ENCODE peak calls at places on chromosomes 6 and 20, in five cellular contexts. T is endothelial cell, E is heart left ventricle, U is right lobe of liver, V is neural progenitor cell. X is an unnamed sample.

GRCh38 chr6:85675030-85675819 is 32.5 kb upstream of the SYNCRIP start:
- DNase-seq in T (no peak), U (no peak), E (no peak), V (peak; percentile 39), X (no peak)

GRCh38 chr20:48153105-48153504 is 367.8 kb upstream of the SULF2 start:
- DNase-seq in T (no peak), V (no peak), U (no peak), E (no peak), X (no peak)

GRCh38 chr20:46062621-46063020 is 27.1 kb downstream of the NCOA5 start:
- DNase-seq in T (no peak), E (no peak), V (no peak), U (no peak), X (no peak)

GRCh38 chr6:29019629-29020028 is 14.5 kb upstream of the ZNF311 start:
- DNase-seq in V (no peak), T (no peak), E (no peak), U (no peak), X (no peak)

GRCh38 chr6:30889921-30890645 is 5.8 kb downstream of the DDR1 start:
- DNase-seq in T (no peak), U (peak; percentile 45), E (no peak), V (no peak), X (no peak)

GRCh38 chr20:3646067-3646440 is 17.1 kb downstream of the GFRA4 start:
- DNase-seq in E (no peak), U (no peak), T (no peak), V (no peak), X (no peak)

GRCh38 chr20:56391596-56392281 is at the start of gene AURKA:
- DNase-seq in E (no peak), U (no peak), T (no peak), V (no peak), X (no peak)

GRCh38 chr20:33846291-33846916 is 35.3 kb downstream of the CHMP4B start:
- DNase-seq in V (no peak), T (no peak), E (peak; percentile 54), U (no peak), X (no peak)

GRCh38 chr6:113182370-113183141 is 674.6 kb upstream of the MARCKS start:
- DNase-seq in E (no peak), U (no peak), V (no peak), T (no peak), X (no peak)

GRCh38 chr20:61251529-61252393 is at the start of gene CDH4:
- DNase-seq in V (peak; percentile 84), T (peak; percentile 20), U (no peak), E (no peak), X (no peak)

GRCh38 chr6:130513770-130514169 is 148.0 kb downstream of the TMEM200A start:
- DNase-seq in U (no peak), E (no peak), V (no peak), T (no peak), X (no peak)

GRCh38 chr20:2745936-2746635 is 53.5 kb downstream of the EBF4 start:
- DNase-seq in T (no peak), E (no peak), U (no peak), V (no peak), X (no peak)

GRCh38 chr20:48787861-48788375 is 39.9 kb downstream of the PREX1 start:
- DNase-seq in U (no peak), V (no peak), E (no peak), T (no peak), X (peak; percentile 60)

GRCh38 chr6:160133441-160134336 is 12.1 kb downstream of the SLC22A1 start:
- DNase-seq in U (no peak), V (no peak), T (no peak), E (no peak), X (no peak)

GRCh38 chr6:135438907-135439535 is 58.5 kb downstream of the AHI1 start:
- DNase-seq in T (no peak), V (peak; percentile 12), U (no peak), E (no peak), X (no peak)

GRCh38 chr20:48983423-48984400 is 62.2 kb downstream of the ARFGEF2 start:
- DNase-seq in T (no peak), V (no peak), E (peak; percentile 37), U (no peak), X (no peak)

GRCh38 chr6:31143148-31143547 is 4.3 kb upstream of the PSORS1C2 start:
- DNase-seq in U (no peak), V (peak; percentile 70), E (peak; percentile 75), T (peak; percentile 23), X (no peak)

GRCh38 chr20:11981366-11981947 is 63.8 kb downstream of the BTBD3 start:
- DNase-seq in U (no peak), E (no peak), T (no peak), V (no peak), X (no peak)

GRCh38 chr20:11979306-11980128 is 61.8 kb downstream of the BTBD3 start:
- DNase-seq in U (no peak), E (no peak), V (no peak), T (no peak), X (no peak)

GRCh38 chr20:11978496-11978895 is 60.8 kb downstream of the BTBD3 start:
- DNase-seq in E (no peak), V (no peak), T (no peak), U (no peak), X (no peak)

GRCh38 chr20:11982289-11982957 is 64.7 kb downstream of the BTBD3 start:
- DNase-seq in V (no peak), U (no peak), T (no peak), E (no peak), X (no peak)

GRCh38 chr20:11980263-11980662 is 62.6 kb downstream of the BTBD3 start:
- DNase-seq in V (no peak), T (no peak), E (no peak), U (no peak), X (no peak)
- TF ChIP-seq CTCF in V (no peak), T (no peak), E (no peak), U (no peak), X (no peak)

DNA sequence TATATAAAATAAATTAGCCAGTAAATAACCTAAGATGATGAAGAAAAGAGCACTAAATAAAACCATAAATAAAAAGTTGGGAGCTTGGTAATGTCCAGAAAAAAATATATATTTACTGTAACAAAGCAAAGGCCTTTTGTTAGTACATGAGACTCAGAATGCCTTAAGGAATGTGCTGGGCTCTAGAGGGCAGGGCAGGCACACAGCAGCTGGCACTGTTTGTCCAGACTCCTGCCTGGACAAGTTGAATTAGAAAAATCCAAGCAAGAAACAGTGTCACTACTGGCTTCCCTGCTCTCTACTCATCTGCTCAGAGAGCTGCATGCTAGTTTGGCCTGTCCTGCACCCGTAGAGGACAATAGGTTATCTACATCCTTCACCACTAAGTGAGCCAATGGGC is 8.8 kb downstream of the DEFB129 start:
- DNase-seq in U (no peak), E (no peak), V (peak; percentile 25), T (no peak), X (no peak)
- TF ChIP-seq CTCF in U (peak; percentile 37), E (no peak), V (peak; percentile 21), T (no peak), X (no peak)

GRCh38 chr6:33974030-33974429 is 170.2 kb upstream of the MLN start:
- DNase-seq in E (no peak), T (no peak), V (no peak), U (no peak), X (no peak)
- TF ChIP-seq CTCF in E (no peak), T (no peak), V (no peak), U (no peak), X (no peak)

GRCh38 chr6:133547136-133547535 is 306.0 kb downstream of the EYA4 start:
- DNase-seq in E (no peak), T (no peak), U (no peak), V (no peak), X (no peak)

GRCh38 chr6:133546098-133546497 is 304.9 kb downstream of the EYA4 start:
- DNase-seq in V (no peak), T (no peak), U (no peak), E (no peak), X (no peak)

GRCh38 chr6:133548409-133548808 is 307.3 kb downstream of the EYA4 start:
- DNase-seq in U (no peak), T (no peak), V (peak; percentile 13), E (no peak), X (no peak)

GRCh38 chr6:133542056-133542821 is 301.1 kb downstream of the EYA4 start:
- DNase-seq in E (no peak), T (no peak), V (no peak), U (no peak), X (no peak)

DNA sequence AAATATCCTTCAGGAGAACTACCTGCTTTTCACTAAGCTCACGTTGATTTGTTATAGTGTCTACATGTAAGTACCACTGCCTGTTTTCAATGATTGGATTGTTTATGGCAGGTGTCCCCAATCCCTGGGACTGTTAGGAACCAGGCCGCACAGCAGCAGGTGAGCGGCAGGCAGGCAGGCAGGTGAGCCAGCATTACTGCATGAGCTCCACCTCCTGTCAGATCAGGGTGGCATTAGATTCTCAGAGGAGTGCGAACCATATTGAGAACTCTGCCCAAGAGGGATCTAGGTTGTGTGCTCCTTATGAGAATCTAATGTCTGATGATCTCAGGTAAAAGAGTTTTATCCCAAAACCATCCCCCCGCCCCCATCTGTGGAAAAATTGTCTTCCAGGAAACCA is 303.3 kb downstream of the EYA4 start:
- DNase-seq in V (no peak), U (no peak), T (no peak), E (no peak), X (no peak)
- TF ChIP-seq CTCF in V (no peak), U (no peak), T (no peak), E (no peak), X (no peak)

GRCh38 chr6:894274-894673 is 201.3 kb upstream of the EXOC2 start:
- DNase-seq in V (no peak), T (peak; percentile 22), U (no peak), E (no peak), X (no peak)
- TF ChIP-seq CTCF in V (peak; percentile 44), T (no peak), U (no peak), E (no peak), X (no peak)

GRCh38 chr6:33619166-33619565 is 2.0 kb upstream of the ITPR3 start:
- DNase-seq in T (no peak), E (no peak), V (no peak), U (no peak), X (no peak)
- TF ChIP-seq CTCF in T (no peak), E (no peak), V (no peak), U (no peak), X (no peak)

GRCh38 chr6:83221302-83221701 is 28.1 kb downstream of the RWDD2A start:
- DNase-seq in E (no peak), U (no peak), V (no peak), T (no peak), X (no peak)

GRCh38 chr6:83220121-83220520 is 27.0 kb downstream of the RWDD2A start:
- DNase-seq in T (no peak), U (no peak), E (no peak), V (no peak), X (no peak)

GRCh38 chr6:83226517-83226916 is 33.4 kb downstream of the RWDD2A start:
- DNase-seq in U (no peak), E (no peak), T (no peak), V (no peak), X (no peak)

GRCh38 chr6:83216806-83217205 is 23.6 kb downstream of the RWDD2A start:
- DNase-seq in V (no peak), E (no peak), T (no peak), U (no peak), X (no peak)

GRCh38 chr6:83221886-83222479 is 28.8 kb downstream of the RWDD2A start:
- DNase-seq in T (no peak), U (no peak), V (peak; percentile 65), E (no peak), X (no peak)
- TF ChIP-seq CTCF in T (peak; percentile 67), U (peak; percentile 65), V (peak; percentile 73), E (no peak), X (peak; percentile 55)